ENCODE peak calls at places on chromosomes 12 and 14, in four cellular contexts. One of them, this sample, is unnamed.

GRCh38 chr12:129911437-129912049 is 7.7 kb upstream of the TMEM132D start:
- DNase-seq in hepatocyte: peak; percentile 84
- DNase-seq in suprapubic skin: no peak
- DNase-seq in HCT116: no peak
- DNase-seq in this sample: no peak

GRCh38 chr14:103528158-103528511 is 861 bp upstream of the TRMT61A start:
- DNase-seq in suprapubic skin: no peak
- DNase-seq in hepatocyte: no peak
- DNase-seq in HCT116: no peak
- DNase-seq in this sample: no peak

GRCh38 chr12:100437038-100437841 is 36.4 kb upstream of the NR1H4 start:
- DNase-seq in HCT116: no peak
- DNase-seq in hepatocyte: peak; percentile 68
- DNase-seq in suprapubic skin: no peak
- DNase-seq in this sample: no peak

GRCh38 chr12:113056631-113057488 is at the start of gene DTX1:
- DNase-seq in HCT116: no peak
- DNase-seq in suprapubic skin: no peak
- DNase-seq in hepatocyte: no peak
- DNase-seq in this sample: no peak

GRCh38 chr12:109589240-109589590 is 15.6 kb downstream of the MVK start:
- DNase-seq in hepatocyte: no peak
- DNase-seq in suprapubic skin: no peak
- DNase-seq in HCT116: no peak
- DNase-seq in this sample: no peak

GRCh38 chr12:78961171-78961570 is 96.6 kb downstream of the SYT1 start:
- DNase-seq in hepatocyte: no peak
- DNase-seq in suprapubic skin: no peak
- DNase-seq in HCT116: no peak
- DNase-seq in this sample: no peak

GRCh38 chr12:49293056-49293956 is 1.6 kb upstream of the PRPH start:
- DNase-seq in HCT116: no peak
- DNase-seq in hepatocyte: no peak
- DNase-seq in suprapubic skin: no peak
- DNase-seq in this sample: no peak

GRCh38 chr12:46926536-46926935 is 100.7 kb upstream of the SLC38A4 start:
- DNase-seq in suprapubic skin: no peak
- DNase-seq in HCT116: no peak
- DNase-seq in hepatocyte: no peak
- DNase-seq in this sample: no peak

GRCh38 chr12:64709429-64709828 is 49.8 kb downstream of the GNS start:
- DNase-seq in hepatocyte: no peak
- DNase-seq in suprapubic skin: no peak
- DNase-seq in HCT116: no peak
- DNase-seq in this sample: no peak

GRCh38 chr14:77338332-77338731 is 17.5 kb downstream of the GSTZ1 start:
- DNase-seq in hepatocyte: no peak
- DNase-seq in HCT116: no peak
- DNase-seq in suprapubic skin: no peak
- DNase-seq in this sample: no peak

GRCh38 chr12:118374909-118375308 is 1.4 kb upstream of the SUDS3 start:
- DNase-seq in hepatocyte: no peak
- DNase-seq in suprapubic skin: no peak
- DNase-seq in HCT116: no peak
- DNase-seq in this sample: no peak

GRCh38 chr12:116361404-116362223 is 84.1 kb upstream of the MED13L start:
- DNase-seq in suprapubic skin: no peak
- DNase-seq in HCT116: no peak
- DNase-seq in hepatocyte: no peak
- DNase-seq in this sample: no peak

GRCh38 chr12:73321319-73321718 is 1049.1 kb downstream of the TRHDE start:
- DNase-seq in hepatocyte: no peak
- DNase-seq in HCT116: no peak
- DNase-seq in suprapubic skin: peak; percentile 64
- DNase-seq in this sample: no peak

GRCh38 chr14:30034049-30034635 is 106.5 kb upstream of the PRKD1 start:
- DNase-seq in HCT116: no peak
- DNase-seq in hepatocyte: no peak
- DNase-seq in suprapubic skin: no peak
- DNase-seq in this sample: no peak

GRCh38 chr14:67170706-67171105 is 18.5 kb upstream of the GARIN2 start:
- DNase-seq in hepatocyte: no peak
- DNase-seq in HCT116: no peak
- DNase-seq in suprapubic skin: no peak
- DNase-seq in this sample: no peak

GRCh38 chr14:61462566-61463195 is 141.3 kb downstream of the PRKCH start:
- DNase-seq in HCT116: no peak
- DNase-seq in suprapubic skin: no peak
- DNase-seq in hepatocyte: peak; percentile 55
- DNase-seq in this sample: no peak
- H3K4me3 ChIP-seq in HCT116: no peak overlapping the region
- H3K4me3 ChIP-seq in suprapubic skin: no peak overlapping the region
- H3K4me3 ChIP-seq in hepatocyte: no peak overlapping the region
- H3K4me3 ChIP-seq in this sample: no peak overlapping the region

GRCh38 chr12:67070307-67070600 is 198.9 kb upstream of the CAND1 start:
- DNase-seq in hepatocyte: no peak
- DNase-seq in suprapubic skin: no peak
- DNase-seq in HCT116: no peak
- DNase-seq in this sample: no peak

GRCh38 chr12:67077617-67078016 is 191.5 kb upstream of the CAND1 start:
- DNase-seq in hepatocyte: no peak
- DNase-seq in HCT116: no peak
- DNase-seq in suprapubic skin: no peak
- DNase-seq in this sample: no peak

GRCh38 chr12:67069451-67070306 is 199.5 kb upstream of the CAND1 start:
- DNase-seq in HCT116: no peak
- DNase-seq in suprapubic skin: no peak
- DNase-seq in hepatocyte: peak; percentile 73
- DNase-seq in this sample: peak; percentile 32

GRCh38 chr12:67070604-67071003 is 198.6 kb upstream of the CAND1 start:
- DNase-seq in suprapubic skin: no peak
- DNase-seq in HCT116: no peak
- DNase-seq in hepatocyte: no peak
- DNase-seq in this sample: no peak

GRCh38 chr12:67074072-67074471 is 195.1 kb upstream of the CAND1 start:
- DNase-seq in hepatocyte: no peak
- DNase-seq in suprapubic skin: no peak
- DNase-seq in HCT116: no peak
- DNase-seq in this sample: no peak
- H3K4me3 ChIP-seq in hepatocyte: no peak overlapping the region
- H3K4me3 ChIP-seq in suprapubic skin: no peak overlapping the region
- H3K4me3 ChIP-seq in HCT116: no peak overlapping the region
- H3K4me3 ChIP-seq in this sample: no peak overlapping the region

GRCh38 chr14:41783403-41783802 is 176.7 kb downstream of the LRFN5 start:
- DNase-seq in suprapubic skin: no peak
- DNase-seq in HCT116: no peak
- DNase-seq in hepatocyte: no peak
- DNase-seq in this sample: no peak
- H3K4me3 ChIP-seq in suprapubic skin: no peak overlapping the region
- H3K4me3 ChIP-seq in HCT116: no peak overlapping the region
- H3K4me3 ChIP-seq in hepatocyte: no peak overlapping the region
- H3K4me3 ChIP-seq in this sample: no peak overlapping the region

GRCh38 chr12:91383106-91383505 is 200.5 kb upstream of the DCN start:
- DNase-seq in suprapubic skin: no peak
- DNase-seq in HCT116: no peak
- DNase-seq in hepatocyte: no peak
- DNase-seq in this sample: no peak

GRCh38 chr12:91382081-91382543 is 199.5 kb upstream of the DCN start:
- DNase-seq in hepatocyte: peak; percentile 90
- DNase-seq in HCT116: peak; percentile 66
- DNase-seq in suprapubic skin: peak; percentile 83
- DNase-seq in this sample: peak; percentile 82

GRCh38 chr12:91379051-91379775 is 196.6 kb upstream of the DCN start:
- DNase-seq in HCT116: no peak
- DNase-seq in hepatocyte: no peak
- DNase-seq in suprapubic skin: no peak
- DNase-seq in this sample: no peak

GRCh38 chr12:91381309-91381804 is 198.7 kb upstream of the DCN start:
- DNase-seq in hepatocyte: peak; percentile 84
- DNase-seq in HCT116: no peak
- DNase-seq in suprapubic skin: no peak
- DNase-seq in this sample: peak; percentile 54

DNA sequence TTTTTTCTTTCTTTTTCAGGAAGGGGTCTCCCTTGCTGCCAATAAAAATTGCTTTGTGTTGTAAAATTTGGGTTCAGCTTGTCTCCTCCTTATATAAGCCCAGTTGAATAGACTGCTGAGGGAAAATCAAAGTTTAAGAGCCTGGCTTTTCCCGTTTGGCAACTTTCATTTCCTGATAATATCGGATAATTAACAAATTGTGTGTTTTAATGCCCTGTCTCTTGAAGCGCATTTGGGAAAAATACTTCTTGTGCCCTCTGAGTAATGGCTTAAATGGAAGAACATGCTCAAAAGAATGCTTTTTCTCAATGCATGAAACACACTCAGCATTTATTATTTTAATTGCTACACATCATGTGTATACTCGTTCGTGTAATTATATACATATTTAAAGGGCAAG is 198.0 kb upstream of the DCN start:
- DNase-seq in hepatocyte: no peak
- DNase-seq in HCT116: no peak
- DNase-seq in suprapubic skin: no peak
- DNase-seq in this sample: no peak
- H3K4me3 ChIP-seq in hepatocyte: no peak overlapping the region
- H3K4me3 ChIP-seq in HCT116: no peak overlapping the region
- H3K4me3 ChIP-seq in suprapubic skin: peak overlapping the region; percentile 45
- H3K4me3 ChIP-seq in this sample: no peak overlapping the region

GRCh38 chr12:3300833-3301401 is 190.1 kb upstream of the PRMT8 start:
- DNase-seq in suprapubic skin: no peak
- DNase-seq in hepatocyte: no peak
- DNase-seq in HCT116: no peak
- DNase-seq in this sample: no peak
- H3K4me3 ChIP-seq in suprapubic skin: no peak overlapping the region
- H3K4me3 ChIP-seq in hepatocyte: no peak overlapping the region
- H3K4me3 ChIP-seq in HCT116: no peak overlapping the region
- H3K4me3 ChIP-seq in this sample: no peak overlapping the region

DNA sequence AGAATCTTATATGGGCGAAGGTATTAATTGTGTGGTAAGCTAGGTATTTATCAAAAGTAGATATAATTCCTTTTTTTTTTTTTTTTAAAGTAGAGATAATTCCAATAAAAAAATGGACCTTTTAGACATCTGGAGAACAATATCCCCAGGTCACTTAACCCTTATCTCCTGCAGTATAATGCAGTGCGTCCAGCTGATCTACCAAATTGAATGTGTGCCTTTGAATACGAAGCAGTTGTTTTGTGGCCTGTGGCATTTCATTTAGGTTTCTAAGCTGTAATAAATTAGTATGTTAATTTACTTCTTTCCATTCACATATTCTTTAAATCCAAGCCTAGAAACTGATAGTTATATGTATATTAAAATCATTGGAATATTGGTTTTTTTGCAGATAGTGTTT is 3.1 kb downstream of the FUT8 start:
- DNase-seq in suprapubic skin: no peak
- DNase-seq in hepatocyte: no peak
- DNase-seq in HCT116: no peak
- DNase-seq in this sample: no peak
- H3K4me3 ChIP-seq in suprapubic skin: no peak overlapping the region
- H3K4me3 ChIP-seq in hepatocyte: no peak overlapping the region
- H3K4me3 ChIP-seq in HCT116: no peak overlapping the region
- H3K4me3 ChIP-seq in this sample: no peak overlapping the region

DNA sequence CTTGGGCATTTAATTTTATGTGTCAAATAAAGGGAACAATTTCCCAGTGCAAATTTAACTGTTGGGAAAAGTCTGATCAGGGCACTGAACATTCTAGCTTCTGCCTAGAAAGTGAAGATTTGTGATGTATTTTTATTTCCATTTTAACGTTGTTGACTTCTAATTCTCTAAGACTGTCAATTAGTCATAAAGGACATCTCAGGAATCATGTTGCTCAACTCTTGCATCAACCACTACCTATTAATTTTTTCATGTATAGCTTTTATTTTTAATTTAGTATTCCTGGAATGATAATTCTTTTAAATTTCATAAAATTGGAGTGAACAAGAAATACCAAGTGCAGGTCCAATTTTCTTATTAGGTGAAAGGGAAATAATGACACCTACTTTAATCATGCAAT is 87.9 kb upstream of the METAP2 start:
- DNase-seq in suprapubic skin: no peak
- DNase-seq in HCT116: no peak
- DNase-seq in hepatocyte: no peak
- DNase-seq in this sample: no peak
- H3K4me3 ChIP-seq in suprapubic skin: no peak overlapping the region
- H3K4me3 ChIP-seq in HCT116: no peak overlapping the region
- H3K4me3 ChIP-seq in hepatocyte: no peak overlapping the region
- H3K4me3 ChIP-seq in this sample: no peak overlapping the region

This sample was measured in lung.